ENCODE peak calls at places on chromosome 11, in seven cellular contexts. One of them, this sample, is unnamed.

GRCh38 chr11:59556115-59556882 is 45.0 kb downstream of the OR4D9 start:
- DNase-seq in naive thymus-derived CD8-positive, alpha-beta T cell: peak; percentile 31
- DNase-seq in erythroblast: peak; percentile 83
- DNase-seq in amygdala: no peak
- DNase-seq in head of caudate nucleus: peak; percentile 88
- DNase-seq in amniotic epithelial cell: peak; percentile 89
- DNase-seq in AG09309: no peak
- DNase-seq in this sample: no peak

GRCh38 chr11:44950625-44951472 is at the start of gene TP53I11:
- DNase-seq in naive thymus-derived CD8-positive, alpha-beta T cell: peak; percentile 28
- DNase-seq in erythroblast: no peak
- DNase-seq in amygdala: no peak
- DNase-seq in head of caudate nucleus: peak; percentile 68
- DNase-seq in amniotic epithelial cell: peak; percentile 43
- DNase-seq in AG09309: no peak
- DNase-seq in this sample: peak; percentile 71

GRCh38 chr11:101583180-101584128 is at the start of gene TRPC6:
- DNase-seq in naive thymus-derived CD8-positive, alpha-beta T cell: no peak
- DNase-seq in erythroblast: no peak
- DNase-seq in amygdala: no peak
- DNase-seq in head of caudate nucleus: no peak
- DNase-seq in amniotic epithelial cell: no peak
- DNase-seq in AG09309: no peak
- DNase-seq in this sample: no peak

GRCh38 chr11:64762916-64763803 is 3.4 kb upstream of the PYGM start:
- DNase-seq in naive thymus-derived CD8-positive, alpha-beta T cell: no peak
- DNase-seq in erythroblast: no peak
- DNase-seq in amygdala: no peak
- DNase-seq in head of caudate nucleus: peak; percentile 72
- DNase-seq in amniotic epithelial cell: peak; percentile 55
- DNase-seq in AG09309: no peak
- DNase-seq in this sample: no peak

GRCh38 chr11:132064987-132065620 is 694.7 kb downstream of the NTM start:
- DNase-seq in naive thymus-derived CD8-positive, alpha-beta T cell: no peak
- DNase-seq in erythroblast: no peak
- DNase-seq in amygdala: no peak
- DNase-seq in head of caudate nucleus: peak; percentile 74
- DNase-seq in amniotic epithelial cell: peak; percentile 88
- DNase-seq in AG09309: peak; percentile 96
- DNase-seq in this sample: no peak

GRCh38 chr11:62500066-62501035 is 46.3 kb downstream of the AHNAK start:
- DNase-seq in naive thymus-derived CD8-positive, alpha-beta T cell: no peak
- DNase-seq in erythroblast: no peak
- DNase-seq in amygdala: no peak
- DNase-seq in head of caudate nucleus: no peak
- DNase-seq in amniotic epithelial cell: no peak
- DNase-seq in AG09309: no peak
- DNase-seq in this sample: no peak

GRCh38 chr11:63560506-63561179 is 2.5 kb downstream of the PLAAT2 start:
- DNase-seq in naive thymus-derived CD8-positive, alpha-beta T cell: peak; percentile 24
- DNase-seq in erythroblast: no peak
- DNase-seq in amygdala: no peak
- DNase-seq in head of caudate nucleus: peak; percentile 70
- DNase-seq in amniotic epithelial cell: no peak
- DNase-seq in AG09309: no peak
- DNase-seq in this sample: no peak

GRCh38 chr11:73189315-73189714 is 28.8 kb upstream of the P2RY2 start:
- DNase-seq in naive thymus-derived CD8-positive, alpha-beta T cell: no peak
- DNase-seq in erythroblast: no peak
- DNase-seq in amygdala: no peak
- DNase-seq in head of caudate nucleus: peak; percentile 56
- DNase-seq in amniotic epithelial cell: no peak
- DNase-seq in AG09309: no peak
- DNase-seq in this sample: no peak

GRCh38 chr11:37115963-37116362 is 517.9 kb upstream of the RAG2 start:
- DNase-seq in naive thymus-derived CD8-positive, alpha-beta T cell: no peak
- DNase-seq in erythroblast: no peak
- DNase-seq in amygdala: no peak
- DNase-seq in head of caudate nucleus: no peak
- DNase-seq in amniotic epithelial cell: no peak
- DNase-seq in AG09309: no peak
- DNase-seq in this sample: no peak

GRCh38 chr11:6402561-6402981 is 12.3 kb downstream of the SMPD1 start:
- DNase-seq in naive thymus-derived CD8-positive, alpha-beta T cell: peak; percentile 87
- DNase-seq in erythroblast: no peak
- DNase-seq in amygdala: no peak
- DNase-seq in head of caudate nucleus: no peak
- DNase-seq in amniotic epithelial cell: no peak
- DNase-seq in AG09309: no peak
- DNase-seq in this sample: no peak

GRCh38 chr11:2460540-2461252 is 15.9 kb downstream of the KCNQ1 start:
- DNase-seq in naive thymus-derived CD8-positive, alpha-beta T cell: no peak
- DNase-seq in erythroblast: no peak
- DNase-seq in amygdala: no peak
- DNase-seq in head of caudate nucleus: no peak
- DNase-seq in amniotic epithelial cell: no peak
- DNase-seq in AG09309: no peak
- DNase-seq in this sample: no peak

GRCh38 chr11:128926437-128927107 is 16.1 kb downstream of the TP53AIP1 start:
- DNase-seq in naive thymus-derived CD8-positive, alpha-beta T cell: no peak
- DNase-seq in erythroblast: no peak
- DNase-seq in amygdala: no peak
- DNase-seq in head of caudate nucleus: no peak
- DNase-seq in amniotic epithelial cell: no peak
- DNase-seq in AG09309: no peak
- DNase-seq in this sample: no peak

GRCh38 chr11:84316866-84317560 is 1030.8 kb upstream of the CCDC90B start:
- DNase-seq in naive thymus-derived CD8-positive, alpha-beta T cell: no peak
- DNase-seq in erythroblast: no peak
- DNase-seq in amygdala: peak; percentile 22
- DNase-seq in head of caudate nucleus: peak; percentile 90
- DNase-seq in amniotic epithelial cell: peak; percentile 61
- DNase-seq in AG09309: peak; percentile 10
- DNase-seq in this sample: no peak

GRCh38 chr11:85133636-85134035 is 493.5 kb downstream of the DLG2 start:
- DNase-seq in naive thymus-derived CD8-positive, alpha-beta T cell: no peak
- DNase-seq in erythroblast: no peak
- DNase-seq in amygdala: no peak
- DNase-seq in head of caudate nucleus: no peak
- DNase-seq in amniotic epithelial cell: no peak
- DNase-seq in AG09309: no peak
- DNase-seq in this sample: no peak

GRCh38 chr11:12029738-12030363 is 21.4 kb upstream of the DKK3 start:
- DNase-seq in naive thymus-derived CD8-positive, alpha-beta T cell: no peak
- DNase-seq in erythroblast: no peak
- DNase-seq in amygdala: no peak
- DNase-seq in head of caudate nucleus: peak; percentile 35
- DNase-seq in amniotic epithelial cell: peak; percentile 17
- DNase-seq in AG09309: no peak
- DNase-seq in this sample: no peak

GRCh38 chr11:102226702-102227101 is 90.6 kb upstream of the BIRC3 start:
- DNase-seq in naive thymus-derived CD8-positive, alpha-beta T cell: no peak
- DNase-seq in erythroblast: no peak
- DNase-seq in amygdala: no peak
- DNase-seq in head of caudate nucleus: no peak
- DNase-seq in amniotic epithelial cell: peak; percentile 88
- DNase-seq in AG09309: no peak
- DNase-seq in this sample: no peak

GRCh38 chr11:113204280-113204679 is 110.1 kb upstream of the TTC12 start:
- DNase-seq in naive thymus-derived CD8-positive, alpha-beta T cell: no peak
- DNase-seq in erythroblast: no peak
- DNase-seq in amygdala: no peak
- DNase-seq in head of caudate nucleus: peak; percentile 68
- DNase-seq in amniotic epithelial cell: peak; percentile 21
- DNase-seq in AG09309: no peak
- DNase-seq in this sample: no peak

GRCh38 chr11:130217133-130217631 is 57.6 kb downstream of the ST14 start:
- DNase-seq in naive thymus-derived CD8-positive, alpha-beta T cell: no peak
- DNase-seq in erythroblast: no peak
- DNase-seq in amygdala: no peak
- DNase-seq in head of caudate nucleus: peak; percentile 27
- DNase-seq in amniotic epithelial cell: no peak
- DNase-seq in AG09309: no peak
- DNase-seq in this sample: no peak

GRCh38 chr11:70099578-70100282 is 21.6 kb downstream of the ANO1 start:
- DNase-seq in naive thymus-derived CD8-positive, alpha-beta T cell: no peak
- DNase-seq in erythroblast: no peak
- DNase-seq in amygdala: no peak
- DNase-seq in head of caudate nucleus: no peak
- DNase-seq in amniotic epithelial cell: peak; percentile 54
- DNase-seq in AG09309: peak; percentile 35
- DNase-seq in this sample: no peak

GRCh38 chr11:29781268-29781667 is 235.6 kb downstream of the KCNA4 start:
- DNase-seq in naive thymus-derived CD8-positive, alpha-beta T cell: no peak
- DNase-seq in erythroblast: no peak
- DNase-seq in amygdala: no peak
- DNase-seq in head of caudate nucleus: peak; percentile 55
- DNase-seq in amniotic epithelial cell: no peak
- DNase-seq in AG09309: no peak
- DNase-seq in this sample: no peak

GRCh38 chr11:73760066-73760679 is 701 bp downstream of the RAB6A start:
- DNase-seq in naive thymus-derived CD8-positive, alpha-beta T cell: peak; percentile 1
- DNase-seq in erythroblast: peak; percentile 49
- DNase-seq in amygdala: no peak
- DNase-seq in head of caudate nucleus: peak; percentile 70
- DNase-seq in amniotic epithelial cell: peak; percentile 46
- DNase-seq in AG09309: no peak
- DNase-seq in this sample: no peak

GRCh38 chr11:13952668-13953067 is 9.9 kb upstream of the SPON1 start:
- DNase-seq in naive thymus-derived CD8-positive, alpha-beta T cell: no peak
- DNase-seq in erythroblast: no peak
- DNase-seq in amygdala: no peak
- DNase-seq in head of caudate nucleus: no peak
- DNase-seq in amniotic epithelial cell: no peak
- DNase-seq in AG09309: no peak
- DNase-seq in this sample: no peak

GRCh38 chr11:101034076-101034475 is 95.5 kb downstream of the PGR start:
- DNase-seq in naive thymus-derived CD8-positive, alpha-beta T cell: no peak
- DNase-seq in erythroblast: no peak
- DNase-seq in amygdala: no peak
- DNase-seq in head of caudate nucleus: no peak
- DNase-seq in amniotic epithelial cell: peak; percentile 2
- DNase-seq in AG09309: no peak
- DNase-seq in this sample: no peak

GRCh38 chr11:81197396-81197795 is 1536.3 kb downstream of the FAM181B start:
- DNase-seq in naive thymus-derived CD8-positive, alpha-beta T cell: no peak
- DNase-seq in erythroblast: no peak
- DNase-seq in amygdala: no peak
- DNase-seq in head of caudate nucleus: no peak
- DNase-seq in amniotic epithelial cell: peak; percentile 3
- DNase-seq in AG09309: no peak
- DNase-seq in this sample: no peak

GRCh38 chr11:68146010-68146540 is 24.9 kb upstream of the CHKA start:
- DNase-seq in naive thymus-derived CD8-positive, alpha-beta T cell: no peak
- DNase-seq in erythroblast: peak; percentile 32
- DNase-seq in amygdala: no peak
- DNase-seq in head of caudate nucleus: peak; percentile 62
- DNase-seq in amniotic epithelial cell: no peak
- DNase-seq in AG09309: no peak
- DNase-seq in this sample: no peak

GRCh38 chr11:113664981-113665710 is 41.0 kb downstream of the TMPRSS5 start:
- DNase-seq in naive thymus-derived CD8-positive, alpha-beta T cell: no peak
- DNase-seq in erythroblast: peak; percentile 63
- DNase-seq in amygdala: no peak
- DNase-seq in head of caudate nucleus: no peak
- DNase-seq in amniotic epithelial cell: peak; percentile 68
- DNase-seq in AG09309: no peak
- DNase-seq in this sample: no peak

GRCh38 chr11:128852327-128853023 is 14.6 kb downstream of the KCNJ1 start:
- DNase-seq in naive thymus-derived CD8-positive, alpha-beta T cell: no peak
- DNase-seq in erythroblast: no peak
- DNase-seq in amygdala: no peak
- DNase-seq in head of caudate nucleus: no peak
- DNase-seq in amniotic epithelial cell: no peak
- DNase-seq in AG09309: no peak
- DNase-seq in this sample: no peak

GRCh38 chr11:62777389-62777788 is 6.2 kb downstream of the TAF6L start:
- DNase-seq in naive thymus-derived CD8-positive, alpha-beta T cell: no peak
- DNase-seq in erythroblast: no peak
- DNase-seq in amygdala: no peak
- DNase-seq in head of caudate nucleus: no peak
- DNase-seq in amniotic epithelial cell: no peak
- DNase-seq in AG09309: no peak
- DNase-seq in this sample: no peak

GRCh38 chr11:2787816-2788750 is 88.3 kb upstream of the KCNQ1OT1 start:
- DNase-seq in naive thymus-derived CD8-positive, alpha-beta T cell: no peak
- DNase-seq in erythroblast: no peak
- DNase-seq in amygdala: no peak
- DNase-seq in head of caudate nucleus: peak; percentile 18
- DNase-seq in amniotic epithelial cell: no peak
- DNase-seq in AG09309: no peak
- DNase-seq in this sample: no peak

GRCh38 chr11:118911880-118912741 is 13.6 kb downstream of the BCL9L start:
- DNase-seq in naive thymus-derived CD8-positive, alpha-beta T cell: peak; percentile 69
- DNase-seq in erythroblast: peak; percentile 45
- DNase-seq in amygdala: no peak
- DNase-seq in head of caudate nucleus: peak; percentile 90
- DNase-seq in amniotic epithelial cell: peak; percentile 92
- DNase-seq in AG09309: no peak
- DNase-seq in this sample: no peak

GRCh38 chr11:30553521-30554110 is 32.5 kb downstream of the MPPED2 start:
- DNase-seq in naive thymus-derived CD8-positive, alpha-beta T cell: no peak
- DNase-seq in erythroblast: no peak
- DNase-seq in amygdala: no peak
- DNase-seq in head of caudate nucleus: no peak
- DNase-seq in amniotic epithelial cell: no peak
- DNase-seq in AG09309: no peak
- DNase-seq in this sample: no peak

GRCh38 chr11:12017243-12017678 is 8.8 kb upstream of the DKK3 start:
- DNase-seq in naive thymus-derived CD8-positive, alpha-beta T cell: no peak
- DNase-seq in erythroblast: no peak
- DNase-seq in amygdala: no peak
- DNase-seq in head of caudate nucleus: no peak
- DNase-seq in amniotic epithelial cell: no peak
- DNase-seq in AG09309: peak; percentile 48
- DNase-seq in this sample: no peak

GRCh38 chr11:17651681-17652080 is 67.7 kb upstream of the MYOD1 start:
- DNase-seq in naive thymus-derived CD8-positive, alpha-beta T cell: no peak
- DNase-seq in erythroblast: no peak
- DNase-seq in amygdala: no peak
- DNase-seq in head of caudate nucleus: no peak
- DNase-seq in amniotic epithelial cell: no peak
- DNase-seq in AG09309: no peak
- DNase-seq in this sample: no peak

This sample was measured in D721Med.